ENCODE peak calls at places on chromosomes 6 and 20, in eight cellular contexts. C is left ventricle myocardium superior; F is activated CD4-positive, alpha-beta T cell treated with anti-CD3 and anti-CD28 coated beads, Interleukin-2, amount 50 U/mL, for 1 hour; K is activated gamma-delta T cell; J is substantia nigra; X is neural progenitor cell; G is GM23248; U is stimulated activated naive CD8-positive, alpha-beta T cell treated with anti-CD3 and anti-CD28 coated beads, Interleukin-15, amount 100 ng/mL, for 72 hours. R is an unnamed sample.

GRCh38 chr6:125798734-125799510 is 8.2 kb downstream of the NCOA7 start:
- DNase-seq in C (no peak), F (no peak), K (no peak), J (no peak), X (no peak), G (peak), U (no peak), R (no peak)

GRCh38 chr20:3312940-3313656 is 74.1 kb upstream of the SLC4A11 start:
- DNase-seq in C (no peak), F (no peak), K (no peak), J (no peak), X (no peak), G (peak), U (no peak), R (no peak)

GRCh38 chr20:19492937-19493336 is 265.1 kb upstream of the RIN2 start:
- DNase-seq in C (no peak), F (no peak), K (no peak), J (no peak), X (peak), G (no peak), U (no peak), R (no peak)

GRCh38 chr6:137926207-137926731 is 59.2 kb downstream of the TNFAIP3 start:
- DNase-seq in C (no peak), F (no peak), K (no peak), J (no peak), X (peak), G (peak), U (no peak), R (peak)

GRCh38 chr6:13071946-13072345 is 256.4 kb downstream of the TBC1D7 start:
- DNase-seq in C (no peak), F (no peak), K (no peak), J (no peak), X (no peak), G (no peak), U (no peak), R (no peak)

GRCh38 chr20:16415079-16415478 is 158.2 kb downstream of the KIF16B start:
- DNase-seq in C (no peak), F (no peak), K (no peak), J (no peak), X (no peak), G (peak), U (no peak), R (no peak)

GRCh38 chr20:46011631-46012482 is 3.1 kb downstream of the MMP9 start:
- DNase-seq in C (peak), F (peak), K (no peak), J (no peak), X (peak), G (peak), U (peak), R (peak)

GRCh38 chr6:46015119-46015968 is at the start of gene CLIC5:
- DNase-seq in C (peak), F (peak), K (no peak), J (no peak), X (peak), G (no peak), U (peak), R (peak)

GRCh38 chr6:107600936-107601335 is 111.0 kb downstream of the SOBP start:
- DNase-seq in C (no peak), F (no peak), K (no peak), J (no peak), X (peak), G (peak), U (no peak), R (no peak)

GRCh38 chr6:86440608-86441007 is 496.7 kb upstream of the HTR1E start:
- DNase-seq in C (no peak), F (no peak), K (no peak), J (no peak), X (no peak), G (no peak), U (no peak), R (no peak)

GRCh38 chr6:64672131-64672530 is 1034.9 kb downstream of the EYS start:
- DNase-seq in C (no peak), F (no peak), K (no peak), J (no peak), X (no peak), G (no peak), U (no peak), R (no peak)

GRCh38 chr6:155782739-155783459 is 327.3 kb upstream of the NOX3 start:
- DNase-seq in C (no peak), F (no peak), K (no peak), J (no peak), X (no peak), G (peak), U (no peak), R (no peak)

GRCh38 chr6:115838763-115839401 is 221.8 kb downstream of the FRK start:
- DNase-seq in C (no peak), F (no peak), K (no peak), J (no peak), X (peak), G (peak), U (no peak), R (no peak)

GRCh38 chr20:63968928-63969760 is 586 bp downstream of the ZNF512B start:
- DNase-seq in C (peak), F (no peak), K (no peak), J (no peak), X (peak), G (peak), U (peak), R (peak)

GRCh38 chr6:170114956-170115855 is 175.7 kb downstream of the DLL1 start:
- DNase-seq in C (peak), F (no peak), K (no peak), J (no peak), X (no peak), G (no peak), U (no peak), R (peak)

GRCh38 chr20:18541741-18542140 is 25.5 kb upstream of the SMIM26 start:
- DNase-seq in C (no peak), F (no peak), K (no peak), J (no peak), X (no peak), G (peak), U (no peak), R (no peak)

GRCh38 chr6:33183071-33183683 is 9.1 kb downstream of the COL11A2 start:
- DNase-seq in C (no peak), F (no peak), K (no peak), J (no peak), X (no peak), G (no peak), U (no peak), R (no peak)

GRCh38 chr20:10622657-10623418 is 51.0 kb downstream of the JAG1 start:
- DNase-seq in C (peak), F (no peak), K (no peak), J (no peak), X (no peak), G (peak), U (no peak), R (peak)

GRCh38 chr20:43537921-43538854 is 20.6 kb upstream of the SGK2 start:
- DNase-seq in C (peak), F (peak), K (no peak), J (peak), X (peak), G (peak), U (peak), R (peak)

GRCh38 chr6:137494967-137495595 is 887 bp upstream of the OLIG3 start:
- DNase-seq in C (no peak), F (no peak), K (no peak), J (no peak), X (peak), G (no peak), U (no peak), R (no peak)

GRCh38 chr6:145483191-145483996 is 251.9 kb downstream of the EPM2A start:
- DNase-seq in C (no peak), F (no peak), K (no peak), J (no peak), X (no peak), G (no peak), U (no peak), R (no peak)

GRCh38 chr6:37177083-37177949 is 7.4 kb downstream of the PIM1 start:
- DNase-seq in C (no peak), F (no peak), K (no peak), J (no peak), X (no peak), G (no peak), U (no peak), R (no peak)

GRCh38 chr6:47209632-47210031 is 100.1 kb downstream of the TNFRSF21 start:
- DNase-seq in C (no peak), F (no peak), K (no peak), J (no peak), X (no peak), G (peak), U (no peak), R (no peak)

GRCh38 chr6:57252975-57253374 is 30.9 kb upstream of the RAB23 start:
- DNase-seq in C (no peak), F (no peak), K (no peak), J (no peak), X (no peak), G (peak), U (no peak), R (no peak)

GRCh38 chr6:155373276-155373675 is 59.0 kb upstream of the TFB1M start:
- DNase-seq in C (no peak), F (no peak), K (no peak), J (no peak), X (no peak), G (peak), U (no peak), R (no peak)

GRCh38 chr6:131331873-131332759 is 196.8 kb downstream of the AKAP7 start:
- DNase-seq in C (no peak), F (no peak), K (no peak), J (no peak), X (no peak), G (no peak), U (no peak), R (no peak)

GRCh38 chr6:34324738-34325444 is 67.6 kb downstream of the NUDT3 start:
- DNase-seq in C (peak), F (no peak), K (no peak), J (no peak), X (peak), G (peak), U (no peak), R (no peak)